ENCODE peak calls at places on chromosomes 3 and 15, in four cellular contexts. One of them, this sample, is unnamed.

GRCh38 chr15:74041311-74041756 is 41.0 kb downstream of the GOLGA6A start:
- DNase-seq in HL-60: no peak
- DNase-seq in GM23338: no peak
- DNase-seq in Panc1: no peak
- DNase-seq in this sample: no peak

GRCh38 chr15:97023131-97023844 is 692.8 kb downstream of the NR2F2 start:
- DNase-seq in Panc1: no peak
- DNase-seq in HL-60: peak
- DNase-seq in GM23338: peak
- DNase-seq in this sample: no peak

GRCh38 chr15:61457050-61457733 is 228.1 kb upstream of the RORA start:
- DNase-seq in Panc1: no peak
- DNase-seq in GM23338: no peak
- DNase-seq in HL-60: no peak
- DNase-seq in this sample: no peak

GRCh38 chr3:16309558-16309957 is 44.5 kb downstream of the OXNAD1 start:
- DNase-seq in Panc1: no peak
- DNase-seq in HL-60: no peak
- DNase-seq in GM23338: no peak
- DNase-seq in this sample: peak

GRCh38 chr3:167684389-167684993 is 30.7 kb upstream of the WDR49 start:
- DNase-seq in Panc1: peak
- DNase-seq in HL-60: peak
- DNase-seq in GM23338: peak
- DNase-seq in this sample: peak

GRCh38 chr15:25176991-25177954 is 222.5 kb downstream of the SNRPN start:
- DNase-seq in Panc1: no peak
- DNase-seq in GM23338: no peak
- DNase-seq in HL-60: no peak
- DNase-seq in this sample: no peak

GRCh38 chr3:130892759-130893239 is 1.1 kb upstream of the ATP2C1 start:
- DNase-seq in GM23338: peak
- DNase-seq in Panc1: peak
- DNase-seq in HL-60: peak
- DNase-seq in this sample: peak

GRCh38 chr3:46361408-46362283 is 7.7 kb downstream of the CCR2 start:
- DNase-seq in Panc1: no peak
- DNase-seq in HL-60: peak
- DNase-seq in GM23338: no peak
- DNase-seq in this sample: no peak

GRCh38 chr15:43873651-43874050 is 46.8 kb downstream of the WDR76 start:
- DNase-seq in Panc1: no peak
- DNase-seq in HL-60: no peak
- DNase-seq in GM23338: peak
- DNase-seq in this sample: no peak

GRCh38 chr3:16400143-16400935 is 113.2 kb downstream of the RFTN1 start:
- DNase-seq in HL-60: no peak
- DNase-seq in Panc1: no peak
- DNase-seq in GM23338: no peak
- DNase-seq in this sample: no peak

GRCh38 chr3:182710557-182711157 is 82.6 kb upstream of the ATP11B start:
- DNase-seq in GM23338: peak
- DNase-seq in HL-60: no peak
- DNase-seq in Panc1: no peak
- DNase-seq in this sample: peak

GRCh38 chr3:36649078-36649477 is 115.3 kb downstream of the DCLK3 start:
- DNase-seq in HL-60: no peak
- DNase-seq in GM23338: no peak
- DNase-seq in Panc1: no peak
- DNase-seq in this sample: no peak

GRCh38 chr3:171116365-171116764 is 89.8 kb upstream of the SLC2A2 start:
- DNase-seq in Panc1: no peak
- DNase-seq in GM23338: no peak
- DNase-seq in HL-60: no peak
- DNase-seq in this sample: no peak

GRCh38 chr3:46719735-46720271 is 2.1 kb upstream of the PRSS50 start:
- DNase-seq in Panc1: no peak
- DNase-seq in HL-60: no peak
- DNase-seq in GM23338: no peak
- DNase-seq in this sample: no peak

GRCh38 chr3:184235381-184236032 is 6.1 kb downstream of the VWA5B2 start:
- DNase-seq in GM23338: no peak
- DNase-seq in Panc1: no peak
- DNase-seq in HL-60: no peak
- DNase-seq in this sample: no peak

GRCh38 chr3:116614795-116615362 is 94.7 kb upstream of the TUSC7 start:
- DNase-seq in HL-60: no peak
- DNase-seq in Panc1: no peak
- DNase-seq in GM23338: peak
- DNase-seq in this sample: no peak

GRCh38 chr3:195095704-195096036 is 175.3 kb downstream of the XXYLT1 start:
- DNase-seq in GM23338: no peak
- DNase-seq in HL-60: no peak
- DNase-seq in Panc1: no peak
- DNase-seq in this sample: no peak

GRCh38 chr15:90982135-90982534 is 12.2 kb downstream of the PRC1 start:
- DNase-seq in HL-60: no peak
- DNase-seq in GM23338: no peak
- DNase-seq in Panc1: no peak
- DNase-seq in this sample: no peak

GRCh38 chr3:166527325-166527724 is 690.1 kb upstream of the BCHE start:
- DNase-seq in GM23338: no peak
- DNase-seq in HL-60: no peak
- DNase-seq in Panc1: no peak
- DNase-seq in this sample: no peak

GRCh38 chr3:195007794-195008193 is 263.2 kb downstream of the XXYLT1 start:
- DNase-seq in GM23338: no peak
- DNase-seq in Panc1: no peak
- DNase-seq in HL-60: peak
- DNase-seq in this sample: no peak

GRCh38 chr3:39193391-39193790 is 996 bp upstream of the XIRP1 start:
- DNase-seq in GM23338: no peak
- DNase-seq in HL-60: no peak
- DNase-seq in Panc1: no peak
- DNase-seq in this sample: no peak

GRCh38 chr15:48681274-48681840 is 35.8 kb upstream of the FBN1 start:
- DNase-seq in Panc1: no peak
- DNase-seq in GM23338: no peak
- DNase-seq in HL-60: no peak
- DNase-seq in this sample: no peak

GRCh38 chr3:172586447-172586846 is 63.2 kb upstream of the TNFSF10 start:
- DNase-seq in GM23338: no peak
- DNase-seq in Panc1: no peak
- DNase-seq in HL-60: no peak
- DNase-seq in this sample: no peak

GRCh38 chr15:99343836-99344551 is 92.7 kb downstream of the LRRC28 start:
- DNase-seq in GM23338: peak
- DNase-seq in Panc1: no peak
- DNase-seq in HL-60: no peak
- DNase-seq in this sample: no peak

GRCh38 chr15:97790180-97790579 is 170.3 kb upstream of the ARRDC4 start:
- DNase-seq in HL-60: no peak
- DNase-seq in Panc1: no peak
- DNase-seq in GM23338: no peak
- DNase-seq in this sample: no peak

GRCh38 chr3:88824646-88825303 is 282.6 kb upstream of the EPHA3 start:
- DNase-seq in Panc1: no peak
- DNase-seq in GM23338: no peak
- DNase-seq in HL-60: no peak
- DNase-seq in this sample: no peak

GRCh38 chr15:94704946-94705345 is 473.6 kb downstream of the MCTP2 start:
- DNase-seq in HL-60: no peak
- DNase-seq in GM23338: no peak
- DNase-seq in Panc1: no peak
- DNase-seq in this sample: no peak

GRCh38 chr15:94704421-94704820 is 473.1 kb downstream of the MCTP2 start:
- DNase-seq in HL-60: no peak
- DNase-seq in GM23338: no peak
- DNase-seq in Panc1: no peak
- DNase-seq in this sample: no peak

GRCh38 chr15:94703591-94703990 is 472.2 kb downstream of the MCTP2 start:
- DNase-seq in HL-60: no peak
- DNase-seq in Panc1: no peak
- DNase-seq in GM23338: no peak
- DNase-seq in this sample: no peak

DNA sequence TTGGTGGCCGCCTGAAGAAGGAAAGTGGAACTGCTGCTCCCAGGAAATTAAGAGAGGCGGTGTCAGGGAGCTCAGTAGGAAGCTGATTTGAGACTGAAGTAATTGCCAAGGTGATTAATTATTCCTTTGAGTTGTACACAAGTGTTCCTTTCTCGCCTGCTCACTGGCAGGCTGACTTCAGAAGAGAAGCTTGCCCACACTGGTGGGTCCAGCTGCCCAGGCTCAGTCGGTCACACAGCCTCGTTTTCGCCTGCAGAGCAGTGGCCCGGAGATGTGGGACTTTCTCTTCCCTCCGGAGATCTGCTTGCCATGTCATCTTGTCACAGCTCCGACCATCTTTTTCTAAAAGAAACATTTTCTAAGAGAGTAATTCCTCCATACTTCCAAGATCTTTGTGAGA is 478.0 kb downstream of the MCTP2 start:
- DNase-seq in Panc1: no peak
- DNase-seq in HL-60: no peak
- DNase-seq in GM23338: no peak
- DNase-seq in this sample: no peak
- TF ChIP-seq REST in Panc1: no peak
- TF ChIP-seq REST in HL-60: no peak
- TF ChIP-seq REST in GM23338: no peak
- TF ChIP-seq REST in this sample: no peak

DNA sequence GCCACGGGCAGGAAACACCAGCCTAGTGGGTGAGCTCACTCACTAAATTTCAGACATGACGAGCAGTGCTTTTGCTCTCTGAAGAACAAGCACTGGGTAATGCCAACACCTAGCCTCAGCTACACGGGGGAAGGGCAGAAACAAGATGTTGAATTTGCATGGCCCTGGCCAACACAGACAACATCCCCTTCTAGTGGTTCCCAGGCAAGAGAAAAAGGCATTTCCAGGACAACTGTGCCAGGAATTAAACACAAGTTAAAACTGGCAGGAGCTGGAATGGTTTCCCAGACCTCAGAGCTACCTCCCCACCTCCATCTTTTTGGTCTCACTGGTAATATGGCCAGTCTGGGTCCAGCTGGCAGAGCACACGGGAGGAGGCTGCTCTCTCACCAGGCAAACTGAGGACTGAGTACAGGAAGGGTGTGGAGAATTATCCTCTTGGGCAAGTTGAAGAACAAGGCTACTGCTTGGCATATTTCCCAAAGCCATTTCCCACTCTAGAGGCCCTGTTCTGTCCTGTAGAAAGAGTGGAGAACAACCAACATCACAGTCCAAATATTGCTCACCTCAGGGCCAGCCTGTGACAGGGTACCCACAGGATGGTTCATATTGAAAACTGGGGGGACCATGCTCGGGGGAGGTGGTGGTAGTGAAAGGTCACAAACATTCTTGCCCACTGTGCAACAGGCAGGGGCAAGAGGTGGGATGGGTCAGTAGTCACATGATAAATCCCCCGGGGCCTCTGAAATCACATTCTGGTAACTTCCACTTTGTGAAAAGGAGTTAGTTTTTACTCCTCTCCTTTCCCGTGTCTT is 26.5 kb downstream of the TSPAN3 start:
- DNase-seq in Panc1: no peak
- DNase-seq in GM23338: no peak
- DNase-seq in HL-60: no peak
- DNase-seq in this sample: no peak
- TF ChIP-seq POLR2AphosphoS5 in Panc1: no peak
- TF ChIP-seq POLR2AphosphoS5 in GM23338: no peak
- TF ChIP-seq POLR2AphosphoS5 in HL-60: no peak
- TF ChIP-seq POLR2AphosphoS5 in this sample: no peak

DNA sequence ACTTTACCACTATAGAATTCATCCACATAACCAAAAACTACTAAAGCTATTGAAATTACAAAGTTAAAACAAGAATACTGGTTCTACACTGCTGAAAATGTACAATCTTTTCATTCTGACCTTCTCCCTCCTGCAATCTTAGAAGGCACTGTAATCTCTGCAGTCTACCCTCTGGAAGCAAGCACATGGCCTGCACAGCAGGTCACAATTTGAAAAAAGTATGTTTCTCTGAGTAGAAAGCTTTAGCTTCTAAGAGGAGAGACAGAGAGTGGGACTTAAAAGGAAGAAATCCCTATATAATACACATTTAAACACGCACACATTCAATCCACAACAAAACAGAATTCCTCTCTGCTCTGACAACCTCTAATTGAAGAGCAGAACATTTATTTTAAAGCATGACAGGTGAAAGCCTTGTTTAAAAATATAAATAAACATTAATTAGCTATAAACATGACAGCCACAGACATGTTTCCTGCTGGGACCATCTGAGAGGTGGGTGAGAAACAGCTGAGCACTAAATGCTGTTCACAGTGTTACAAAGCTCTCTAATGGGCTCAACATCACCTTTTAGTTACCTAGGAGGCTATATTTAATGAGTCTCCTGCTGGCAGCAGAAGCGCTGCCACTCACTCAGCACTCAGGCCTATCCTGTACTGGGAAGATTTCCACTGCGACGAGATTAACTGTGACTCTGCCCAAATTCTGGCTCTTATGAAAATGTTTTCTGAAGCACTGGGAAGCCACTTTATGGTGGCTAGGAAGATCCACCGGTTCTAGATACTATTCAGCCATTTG is 447.5 kb downstream of the AGBL1 start:
- DNase-seq in GM23338: no peak
- DNase-seq in Panc1: no peak
- DNase-seq in HL-60: no peak
- DNase-seq in this sample: no peak
- TF ChIP-seq REST in GM23338: no peak
- TF ChIP-seq REST in Panc1: no peak
- TF ChIP-seq REST in HL-60: no peak
- TF ChIP-seq REST in this sample: no peak

GRCh38 chr3:119580148-119580760 is 962 bp downstream of the ADPRH start:
- DNase-seq in Panc1: no peak
- DNase-seq in GM23338: peak
- DNase-seq in HL-60: no peak
- DNase-seq in this sample: no peak
- TF ChIP-seq POLR2AphosphoS5 in Panc1: no peak
- TF ChIP-seq POLR2AphosphoS5 in GM23338: no peak
- TF ChIP-seq POLR2AphosphoS5 in HL-60: no peak
- TF ChIP-seq POLR2AphosphoS5 in this sample: no peak

GRCh38 chr3:126495786-126496185 is 20.1 kb upstream of the ZXDC start:
- DNase-seq in Panc1: no peak
- DNase-seq in HL-60: no peak
- DNase-seq in GM23338: no peak
- DNase-seq in this sample: no peak
- TF ChIP-seq REST in Panc1: no peak
- TF ChIP-seq REST in HL-60: no peak
- TF ChIP-seq REST in GM23338: no peak
- TF ChIP-seq REST in this sample: no peak